ENCODE peak calls at places on chromosomes 1 and 21, in nine cellular contexts. E is Peyer's patch; Q is endothelial cell of umbilical vein; P is T-helper 17 cell; Z is ureter; X is HTR-8/SVneo; V is esophagus muscularis mucosa; H is central memory CD4-positive, alpha-beta T cell; R is SW480. G is an unnamed sample.

GRCh38 chr1:1435094-1435903 is at the start of gene VWA1:
- DNase-seq in E (peak), Q (peak), P (peak), Z (peak), X (peak), V (no peak), H (peak), R (no peak), G (no peak)

GRCh38 chr1:230086152-230086551 is 19.1 kb downstream of the GALNT2 start:
- DNase-seq in E (peak), Q (no peak), P (no peak), Z (no peak), X (no peak), V (no peak), H (no peak), R (no peak), G (no peak)

GRCh38 chr1:52002038-52002917 is 11.8 kb upstream of the RAB3B start:
- DNase-seq in E (peak), Q (peak), P (no peak), Z (peak), X (peak), V (no peak), H (peak), R (peak), G (no peak)

GRCh38 chr1:51648180-51649109 is 31.6 kb downstream of the OSBPL9 start:
- DNase-seq in E (peak), Q (no peak), P (no peak), Z (no peak), X (peak), V (peak), H (no peak), R (no peak), G (no peak)

GRCh38 chr1:158227904-158228623 is 26.2 kb upstream of the CD1A start:
- DNase-seq in E (no peak), Q (no peak), P (no peak), Z (no peak), X (no peak), V (no peak), H (no peak), R (no peak), G (no peak)

GRCh38 chr21:29378814-29379213 is 80.1 kb downstream of the BACH1 start:
- DNase-seq in E (no peak), Q (no peak), P (no peak), Z (no peak), X (no peak), V (no peak), H (no peak), R (no peak), G (no peak)

GRCh38 chr1:21007876-21008275 is 168.8 kb downstream of the EIF4G3 start:
- DNase-seq in E (no peak), Q (no peak), P (no peak), Z (no peak), X (no peak), V (no peak), H (no peak), R (no peak), G (no peak)

GRCh38 chr1:53137729-53138128 is 4.7 kb downstream of the SLC1A7 start:
- DNase-seq in E (peak), Q (no peak), P (no peak), Z (no peak), X (no peak), V (no peak), H (no peak), R (no peak), G (no peak)

GRCh38 chr1:38489844-38490270 is 369.7 kb downstream of the RRAGC start:
- DNase-seq in E (peak), Q (peak), P (no peak), Z (no peak), X (peak), V (no peak), H (no peak), R (peak), G (no peak)

GRCh38 chr1:57272601-57273000 is 151.3 kb downstream of the DAB1 start:
- DNase-seq in E (no peak), Q (no peak), P (no peak), Z (no peak), X (no peak), V (peak), H (no peak), R (no peak), G (no peak)

GRCh38 chr1:182110635-182111034 is 49.1 kb upstream of the ZNF648 start:
- DNase-seq in E (no peak), Q (no peak), P (no peak), Z (no peak), X (no peak), V (no peak), H (no peak), R (no peak), G (no peak)